ENCODE peak calls at places on chromosomes 7 and 10, in seven cellular contexts. V is fibroblast of lung; T is cardiac muscle cell; R is CD8-positive, alpha-beta memory T cell; U is OCI-LY7; O is upper lobe of right lung; S is mucosa of descending colon. Z is an unnamed sample.

GRCh38 chr10:13959443-13960359 is 371.0 kb downstream of the FRMD4A start:
- DNase-seq in V (no peak), T (peak; percentile 75), R (no peak), U (no peak), O (no peak), S (no peak), Z (no peak)

GRCh38 chr10:133366130-133366478 is 7.0 kb downstream of the ECHS1 start:
- DNase-seq in V (no peak), T (no peak), R (no peak), U (no peak), O (no peak), S (no peak), Z (no peak)

GRCh38 chr10:71606721-71607430 is 112.7 kb downstream of the C10orf105 start:
- DNase-seq in V (no peak), T (no peak), R (no peak), U (no peak), O (no peak), S (no peak), Z (no peak)

GRCh38 chr7:30708983-30709382 is 26.7 kb upstream of the CRHR2 start:
- DNase-seq in V (no peak), T (no peak), R (no peak), U (no peak), O (no peak), S (no peak), Z (no peak)

GRCh38 chr10:60349426-60349825 is 40.2 kb downstream of the ANK3 start:
- DNase-seq in V (peak; percentile 28), T (no peak), R (no peak), U (no peak), O (no peak), S (no peak), Z (no peak)

GRCh38 chr7:118855290-118855689 is 630.8 kb downstream of the ANKRD7 start:
- DNase-seq in V (no peak), T (no peak), R (no peak), U (no peak), O (no peak), S (no peak), Z (peak; percentile 13)

GRCh38 chr7:148987751-148988512 is 40.4 kb downstream of the PDIA4 start:
- DNase-seq in V (no peak), T (peak; percentile 56), R (no peak), U (peak; percentile 19), O (no peak), S (no peak), Z (no peak)

GRCh38 chr10:88395677-88396076 is 187.4 kb downstream of the RNLS start:
- DNase-seq in V (peak; percentile 33), T (no peak), R (no peak), U (peak; percentile 61), O (no peak), S (no peak), Z (no peak)

GRCh38 chr7:35386816-35387429 is 133.0 kb upstream of the TBX20 start:
- DNase-seq in V (no peak), T (peak; percentile 15), R (no peak), U (no peak), O (no peak), S (no peak), Z (no peak)

GRCh38 chr10:29837586-29837985 is 202.8 kb upstream of the SVIL start:
- DNase-seq in V (no peak), T (peak; percentile 41), R (no peak), U (no peak), O (no peak), S (no peak), Z (no peak)

GRCh38 chr10:93816123-93816747 is 58.5 kb downstream of the LGI1 start:
- DNase-seq in V (peak; percentile 59), T (peak; percentile 78), R (no peak), U (peak; percentile 13), O (peak; percentile 78), S (peak; percentile 54), Z (peak; percentile 51)

GRCh38 chr10:71081912-71082311 is 130.5 kb upstream of the UNC5B start:
- DNase-seq in V (no peak), T (no peak), R (no peak), U (no peak), O (peak; percentile 19), S (no peak), Z (no peak)

GRCh38 chr10:98212204-98212603 is 55.8 kb downstream of the LOXL4 start:
- DNase-seq in V (no peak), T (no peak), R (no peak), U (no peak), O (no peak), S (no peak), Z (no peak)

GRCh38 chr10:83897626-83898025 is 241.7 kb upstream of the GHITM start:
- DNase-seq in V (no peak), T (no peak), R (no peak), U (no peak), O (no peak), S (no peak), Z (no peak)

GRCh38 chr7:82760831-82761230 is 317.3 kb upstream of the CACNA2D1 start:
- DNase-seq in V (peak; percentile 51), T (peak; percentile 24), R (no peak), U (no peak), O (no peak), S (no peak), Z (no peak)

GRCh38 chr10:50517626-50518025 is 106.1 kb downstream of the SGMS1 start:
- DNase-seq in V (no peak), T (no peak), R (no peak), U (no peak), O (no peak), S (no peak), Z (no peak)

GRCh38 chr7:12092499-12093130 is 118.5 kb upstream of the TMEM106B start:
- DNase-seq in V (peak; percentile 33), T (no peak), R (no peak), U (no peak), O (no peak), S (no peak), Z (no peak)

GRCh38 chr7:112868609-112869008 is 78.4 kb upstream of the TMEM168 start:
- DNase-seq in V (no peak), T (no peak), R (no peak), U (no peak), O (no peak), S (no peak), Z (no peak)

GRCh38 chr7:98881561-98882315 is 3.4 kb downstream of the TRRAP start:
- DNase-seq in V (no peak), T (no peak), R (no peak), U (no peak), O (no peak), S (no peak), Z (no peak)

GRCh38 chr7:157851501-157852067 is 514.8 kb downstream of the DNAJB6 start:
- DNase-seq in V (peak; percentile 27), T (peak; percentile 17), R (no peak), U (no peak), O (peak; percentile 90), S (peak; percentile 79), Z (peak; percentile 63)

GRCh38 chr7:114953724-114954123 is 31.8 kb downstream of the MDFIC start:
- DNase-seq in V (no peak), T (no peak), R (no peak), U (no peak), O (no peak), S (no peak), Z (no peak)

GRCh38 chr10:101228682-101229274 is 485 bp downstream of the LBX1 start:
- DNase-seq in V (no peak), T (peak; percentile 45), R (no peak), U (no peak), O (no peak), S (no peak), Z (no peak)

DNA sequence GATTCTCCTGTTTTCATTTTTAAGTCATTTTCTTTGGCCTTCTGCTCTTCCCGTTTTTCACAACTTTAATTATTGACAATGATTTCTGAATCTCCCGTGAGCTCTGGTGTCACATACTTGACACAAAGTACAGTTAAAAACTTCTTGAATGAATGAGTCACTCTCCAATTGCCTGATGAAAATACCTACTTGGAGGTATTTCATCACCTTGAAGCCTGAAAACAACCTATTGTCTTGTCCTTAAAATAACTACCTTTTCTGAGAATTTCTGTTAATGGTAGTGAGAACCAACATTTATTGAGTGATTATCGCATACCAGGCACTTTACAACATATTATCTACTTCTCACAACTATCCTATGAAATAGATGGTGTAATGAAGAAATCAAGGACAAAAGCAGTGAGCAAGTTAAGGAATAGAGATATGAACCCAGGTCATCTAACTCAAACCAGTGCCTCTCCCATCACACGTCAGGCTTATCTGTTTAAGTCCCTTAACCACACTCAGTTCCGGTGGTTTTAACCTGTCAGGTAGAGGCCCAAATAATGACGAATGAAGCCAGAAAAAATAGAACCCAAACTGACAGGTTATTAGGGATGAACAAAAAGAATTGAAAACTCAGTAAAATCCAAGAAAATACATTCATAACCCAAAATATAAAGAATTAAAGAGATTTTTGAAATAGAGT is 11.6 kb downstream of the BET1 start:
- DNase-seq in V (no peak), T (no peak), R (no peak), U (peak; percentile 22), O (no peak), S (no peak), Z (no peak)
- H3K4me1 ChIP-seq in V (no peaks in the 10 kb centered on the region), T (no peaks in the 10 kb centered on the region), R (no peaks in the 10 kb centered on the region), U (peaks cover 11% of the 10 kb centered on the region), O (no peaks in the 10 kb centered on the region), S (no peaks in the 10 kb centered on the region), Z (no peaks in the 10 kb centered on the region)

DNA sequence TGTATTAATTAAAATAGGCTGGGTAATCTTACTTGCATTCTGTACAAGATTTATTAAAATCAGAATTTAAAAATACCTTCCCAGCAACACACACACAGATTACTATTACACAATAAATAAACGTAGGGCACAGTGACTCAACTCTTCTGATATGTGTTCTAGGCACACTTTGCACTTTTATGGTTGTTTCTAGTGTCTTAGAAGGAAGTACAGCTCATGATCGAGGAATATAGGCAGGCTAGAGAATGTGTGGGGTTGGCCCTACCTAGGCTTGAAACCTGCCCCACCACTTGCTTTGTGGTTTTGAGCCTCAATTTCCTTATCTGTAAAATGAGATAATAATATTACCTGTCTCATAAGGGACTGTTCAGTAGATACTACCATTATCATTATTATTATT is 30.5 kb downstream of the ARMC3 start:
- DNase-seq in V (peak; percentile 30), T (no peak), R (no peak), U (no peak), O (no peak), S (no peak), Z (no peak)
- H3K4me3 ChIP-seq in V (no peak overlapping the region), T (no peak overlapping the region), R (no peak overlapping the region), U (no peak overlapping the region), O (no peak overlapping the region), S (no peak overlapping the region), Z (no peak overlapping the region)

DNA sequence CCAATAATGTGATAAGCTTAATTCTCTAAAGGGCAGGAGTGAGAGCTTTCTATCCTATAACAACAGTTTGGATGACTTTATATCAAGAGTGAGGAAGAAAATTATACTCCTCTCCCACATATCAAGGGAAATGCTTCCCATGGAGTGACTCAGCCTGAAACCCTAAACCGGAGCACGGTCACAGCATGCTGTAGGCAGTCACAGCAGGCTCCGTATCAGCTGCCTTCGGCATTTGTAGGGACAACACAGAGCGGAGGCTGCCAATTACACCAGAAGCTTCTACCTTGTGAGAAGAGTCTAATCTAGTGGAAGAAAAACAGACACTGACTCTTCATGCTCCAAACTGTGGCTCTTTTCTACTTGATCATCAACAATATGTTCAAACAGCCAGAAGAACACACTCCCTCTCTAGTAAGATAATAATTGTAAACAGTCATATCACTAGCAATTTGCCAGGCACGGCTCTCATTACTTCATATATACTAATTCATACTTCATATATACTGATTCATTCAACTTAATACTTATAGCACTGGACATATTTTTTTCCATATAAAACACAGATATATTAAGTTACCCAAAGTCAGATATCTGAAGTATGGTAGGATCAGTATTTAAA is 65.9 kb downstream of the DGKB start:
- DNase-seq in V (peak; percentile 80), T (peak; percentile 77), R (no peak), U (no peak), O (no peak), S (no peak), Z (no peak)
- H3K4me1 ChIP-seq in V (no peaks in the 10 kb centered on the region), T (peaks cover 36% of the 10 kb centered on the region), R (no peaks in the 10 kb centered on the region), U (no peaks in the 10 kb centered on the region), O (no peaks in the 10 kb centered on the region), S (no peaks in the 10 kb centered on the region), Z (no peaks in the 10 kb centered on the region)

GRCh38 chr7:973312-973711 is 2.0 kb downstream of the COX19 start:
- DNase-seq in V (no peak), T (no peak), R (no peak), U (no peak), O (no peak), S (no peak), Z (no peak)
- H3K4me3 ChIP-seq in V (no peak overlapping the region), T (no peak overlapping the region), R (no peak overlapping the region), U (peak overlapping the region; percentile 100), O (no peak overlapping the region), S (no peak overlapping the region), Z (no peak overlapping the region)